ENCODE peak calls at places on chromosomes 12 and 14, in seven cellular contexts. C is activated CD8-positive, alpha-beta memory T cell treated with anti-CD3 and anti-CD28 coated beads for 4 hours; K is iPS-NIHi11; Q is DMS153; M is H7; U is NT2/D1; W is stimulated activated CD4-positive, alpha-beta T cell treated with anti-CD3 and anti-CD28 coated beads, Interleukin-15, amount 100 ng/mL, for 1 hour. E is an unnamed sample.

GRCh38 chr12:32569256-32569655 is 109.8 kb upstream of the DNM1L start:
- DNase-seq in C (no peak), K (no peak), Q (no peak), M (no peak), U (no peak), W (no peak), E (no peak)

GRCh38 chr14:33709286-33709685 is 241.6 kb downstream of the EGLN3 start:
- DNase-seq in C (no peak), K (no peak), Q (no peak), M (no peak), U (no peak), W (no peak), E (no peak)

GRCh38 chr12:80053048-80053790 is 46.1 kb upstream of the OTOGL start:
- DNase-seq in C (no peak), K (no peak), Q (no peak), M (no peak), U (no peak), W (no peak), E (no peak)

GRCh38 chr12:121964813-121965643 is 46.6 kb downstream of the CFAP251 start:
- DNase-seq in C (no peak), K (no peak), Q (no peak), M (no peak), U (no peak), W (no peak), E (peak; percentile 16)

GRCh38 chr14:52266782-52267181 is 716 bp upstream of the PTGDR start:
- DNase-seq in C (no peak), K (no peak), Q (no peak), M (no peak), U (no peak), W (no peak), E (no peak)

GRCh38 chr14:73125169-73125588 is 11.1 kb upstream of the PSEN1 start:
- DNase-seq in C (no peak), K (no peak), Q (no peak), M (no peak), U (no peak), W (no peak), E (no peak)

GRCh38 chr14:75303415-75303814 is 24.8 kb downstream of the FOS start:
- DNase-seq in C (no peak), K (peak; percentile 75), Q (peak; percentile 65), M (peak; percentile 71), U (no peak), W (peak; percentile 17), E (peak; percentile 80)

GRCh38 chr14:73739899-73740685 is 25.9 kb upstream of the PNMA1 start:
- DNase-seq in C (no peak), K (no peak), Q (no peak), M (no peak), U (no peak), W (no peak), E (no peak)

GRCh38 chr12:61757831-61758505 is 502.2 kb upstream of the USP15 start:
- DNase-seq in C (no peak), K (no peak), Q (no peak), M (no peak), U (no peak), W (no peak), E (no peak)

GRCh38 chr14:74038015-74038859 is 19.1 kb downstream of the BBOF1 start:
- DNase-seq in C (no peak), K (peak; percentile 62), Q (peak; percentile 8), M (peak; percentile 54), U (peak; percentile 8), W (no peak), E (no peak)

GRCh38 chr12:47267571-47267970 is 187.8 kb upstream of the AMIGO2 start:
- DNase-seq in C (no peak), K (no peak), Q (no peak), M (no peak), U (no peak), W (no peak), E (no peak)

GRCh38 chr14:55951366-55952206 is 166.6 kb upstream of the PELI2 start:
- DNase-seq in C (no peak), K (no peak), Q (no peak), M (no peak), U (no peak), W (no peak), E (no peak)